ENCODE peak calls at places on chromosomes 13 and 19, in nine cellular contexts. K is H1, D is Karpas-422, G is heart left ventricle, L is mammary epithelial cell, F is astrocyte, P is pancreas, A is breast epithelium, J is GM23338. V is an unnamed sample.

GRCh38 chr13:28527629-28528028 is 32.7 kb upstream of the FLT1 start:
- DNase-seq in K (no peak), D (peak; percentile 74), G (no peak), L (no peak), F (no peak), P (no peak), A (no peak), J (no peak), V (no peak)

GRCh38 chr13:42997381-42997780 is 5.3 kb upstream of the EPSTI1 start:
- DNase-seq in K (no peak), D (no peak), G (no peak), L (no peak), F (no peak), P (no peak), A (no peak), J (no peak), V (no peak)

GRCh38 chr19:28990522-28990921 is 222.4 kb downstream of the UQCRFS1 start:
- DNase-seq in K (no peak), D (no peak), G (no peak), L (no peak), F (no peak), P (no peak), A (no peak), J (no peak), V (no peak)

GRCh38 chr13:106499905-106500304 is 35.6 kb downstream of the EFNB2 start:
- DNase-seq in K (no peak), D (peak; percentile 45), G (no peak), L (no peak), F (peak; percentile 77), P (no peak), A (no peak), J (no peak), V (no peak)

GRCh38 chr13:35140321-35140720 is 198.3 kb downstream of the NBEA start:
- DNase-seq in K (no peak), D (no peak), G (no peak), L (no peak), F (no peak), P (no peak), A (no peak), J (no peak), V (no peak)

GRCh38 chr19:43438291-43439162 is 23.8 kb downstream of the TEX101 start:
- DNase-seq in K (no peak), D (no peak), G (peak; percentile 81), L (peak; percentile 46), F (peak; percentile 50), P (no peak), A (no peak), J (no peak), V (no peak)

GRCh38 chr13:48776396-48776795 is 122.7 kb downstream of the CYSLTR2 start:
- DNase-seq in K (no peak), D (no peak), G (no peak), L (no peak), F (no peak), P (no peak), A (no peak), J (no peak), V (no peak)

GRCh38 chr13:36124236-36124822 is 6.9 kb downstream of the DCLK1 start:
- DNase-seq in K (no peak), D (no peak), G (no peak), L (no peak), F (peak; percentile 78), P (peak; percentile 37), A (peak; percentile 45), J (no peak), V (no peak)

GRCh38 chr19:46181386-46181774 is 33.3 kb downstream of the IGFL2 start:
- DNase-seq in K (no peak), D (no peak), G (no peak), L (no peak), F (peak; percentile 75), P (no peak), A (no peak), J (no peak), V (no peak)

GRCh38 chr19:46179076-46179740 is 31.2 kb downstream of the IGFL2 start:
- DNase-seq in K (no peak), D (no peak), G (no peak), L (no peak), F (no peak), P (no peak), A (no peak), J (no peak), V (no peak)

GRCh38 chr19:46176116-46176860 is 28.2 kb downstream of the IGFL2 start:
- DNase-seq in K (no peak), D (no peak), G (no peak), L (no peak), F (no peak), P (no peak), A (no peak), J (no peak), V (no peak)

GRCh38 chr19:46182476-46182875 is 34.4 kb downstream of the IGFL2 start:
- DNase-seq in K (no peak), D (no peak), G (no peak), L (no peak), F (no peak), P (no peak), A (no peak), J (no peak), V (no peak)

DNA sequence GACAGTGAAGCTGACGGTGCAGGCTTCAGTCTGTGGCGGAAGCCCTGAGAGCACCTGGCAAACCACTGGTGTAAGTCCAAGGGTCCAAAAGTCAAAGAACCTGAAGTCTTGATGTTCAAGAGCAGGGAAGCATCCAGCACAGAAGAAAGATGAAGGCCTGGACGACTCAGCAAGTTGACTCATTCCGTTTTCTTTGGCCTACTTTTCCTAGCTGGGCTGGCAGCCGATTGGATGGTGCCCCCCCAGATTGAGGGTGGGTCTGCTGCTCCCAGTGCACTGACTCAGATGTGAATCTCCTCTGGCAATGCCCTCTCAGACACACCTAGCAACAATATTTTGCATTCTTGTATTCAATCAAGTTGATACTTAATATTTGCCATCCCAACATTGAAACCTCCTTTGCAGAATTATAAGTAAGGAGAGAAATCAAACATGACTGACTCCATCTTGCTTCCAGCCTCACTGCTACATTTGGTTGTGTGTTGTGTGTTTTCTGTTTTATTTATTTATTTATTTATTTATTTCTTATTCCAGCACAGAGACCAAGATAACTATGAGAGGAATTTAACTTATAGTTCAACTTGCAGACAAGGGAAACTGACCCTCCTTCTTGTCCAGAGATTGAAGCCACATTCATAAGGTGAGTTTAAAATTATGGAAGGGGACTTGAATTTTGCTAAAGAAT is 32.8 kb downstream of the IGFL2 start:
- DNase-seq in K (no peak), D (no peak), G (no peak), L (peak; percentile 89), F (peak; percentile 78), P (no peak), A (no peak), J (no peak), V (no peak)
- H3K4me3 ChIP-seq in K (no peak overlapping the region), D (no peak overlapping the region), G (no peak overlapping the region), L (no peak overlapping the region), F (no peak overlapping the region), P (no peak overlapping the region), A (no peak overlapping the region), J (no peak overlapping the region), V (no peak overlapping the region)

DNA sequence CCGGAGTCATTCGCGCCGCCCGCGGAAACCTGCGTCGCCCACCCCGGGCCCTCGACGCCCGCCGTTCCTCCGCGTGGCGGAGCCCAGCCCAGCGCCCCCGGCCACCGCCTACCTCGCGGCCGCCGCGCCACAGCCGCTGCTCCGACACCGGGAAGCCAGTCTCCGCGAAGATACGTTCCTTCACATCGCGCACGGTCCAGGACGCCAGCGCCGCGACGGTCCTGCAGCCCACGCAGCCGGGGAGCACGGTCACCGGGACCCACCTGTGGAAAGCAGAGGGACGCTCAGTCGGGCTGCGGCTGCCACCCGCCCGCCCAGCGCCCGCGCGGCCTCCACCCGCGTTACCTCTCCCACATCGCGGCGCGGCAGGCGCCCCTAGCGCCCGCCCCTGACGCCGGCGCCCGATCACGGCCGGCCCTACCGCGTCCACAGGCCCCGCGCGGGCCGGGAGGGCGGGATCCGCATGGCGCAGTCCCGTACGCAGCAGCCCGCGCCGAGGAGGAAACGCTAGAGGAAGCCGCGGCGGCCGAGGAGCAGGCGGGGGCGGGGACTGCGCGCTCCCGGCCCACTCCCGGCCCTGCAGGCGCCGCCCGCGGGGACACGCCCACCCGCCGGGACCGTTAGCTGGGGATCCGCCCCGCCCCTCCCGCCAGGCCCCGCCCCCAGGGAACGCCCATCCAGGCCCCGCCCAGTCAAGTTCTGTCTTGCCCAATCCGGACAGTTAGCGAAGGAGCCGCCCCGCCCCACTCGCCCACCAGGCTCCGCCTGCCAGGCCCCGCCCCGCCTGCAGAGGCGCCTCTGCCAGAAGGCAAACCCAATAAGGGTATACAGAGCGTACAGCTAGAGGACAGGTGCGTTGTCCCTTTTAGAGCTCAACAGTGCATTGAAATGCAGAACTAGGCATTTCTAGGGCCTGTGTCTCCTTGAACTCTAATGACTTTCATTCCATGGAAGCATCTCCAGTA is 58.2 kb downstream of the SACS start:
- DNase-seq in K (peak; percentile 95), D (peak; percentile 98), G (peak; percentile 97), L (peak; percentile 87), F (peak; percentile 77), P (peak; percentile 95), A (peak; percentile 93), J (peak; percentile 93), V (no peak)
- H3K4me1 ChIP-seq in K (peaks cover 16% of the 10 kb centered on the region), D (peaks cover 61% of the 10 kb centered on the region), G (peaks cover 48% of the 10 kb centered on the region), L (peaks cover 33% of the 10 kb centered on the region), F (peaks cover 60% of the 10 kb centered on the region), P (no peaks in the 10 kb centered on the region), A (peaks cover 5% of the 10 kb centered on the region), J (peaks cover 23% of the 10 kb centered on the region), V (peaks cover 8% of the 10 kb centered on the region)

DNA sequence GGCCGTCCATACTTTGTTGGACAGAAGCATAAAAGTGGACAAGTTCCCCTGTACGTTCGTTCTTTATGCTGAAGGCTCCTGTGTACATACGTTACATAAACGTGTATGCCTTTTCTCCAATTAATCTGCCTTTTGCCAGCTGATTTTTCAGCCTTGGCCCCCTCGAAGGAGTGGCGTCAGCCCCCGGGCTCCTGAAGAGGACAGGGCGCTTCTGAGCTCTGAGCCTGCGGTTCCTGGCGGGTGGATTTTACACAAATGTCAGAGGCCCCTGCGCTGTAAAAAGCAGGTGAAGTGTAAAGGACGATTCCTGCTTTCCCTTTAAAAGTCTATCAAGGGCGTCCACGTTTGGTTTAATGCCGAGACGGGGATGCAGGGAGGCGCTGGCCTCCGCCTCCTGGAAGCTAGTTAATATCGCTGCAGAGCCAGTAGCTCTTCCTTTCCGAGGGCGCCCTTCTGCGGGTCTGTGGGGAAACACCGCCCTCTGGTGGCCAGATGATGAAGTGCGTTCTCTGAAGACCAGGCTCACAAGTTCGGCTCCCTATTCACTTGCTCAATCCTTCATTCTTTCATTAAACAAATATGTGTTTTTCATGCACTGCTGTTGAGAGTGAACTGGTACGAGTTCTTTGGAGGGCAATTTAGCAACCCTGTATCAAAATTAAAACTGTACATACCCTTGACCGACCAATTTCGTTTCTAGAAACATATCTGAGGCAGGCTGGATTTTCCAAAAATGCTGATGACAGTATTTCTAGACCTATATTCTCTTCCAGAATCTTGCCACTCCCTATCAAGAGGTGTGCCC is 62.0 kb downstream of the GPR12 start:
- DNase-seq in K (peak; percentile 98), D (peak; percentile 89), G (peak; percentile 66), L (peak; percentile 69), F (peak; percentile 46), P (peak; percentile 52), A (peak; percentile 73), J (peak; percentile 86), V (peak; percentile 57)
- H3K4me3 ChIP-seq in K (no peak overlapping the region), D (no peak overlapping the region), G (no peak overlapping the region), L (no peak overlapping the region), F (no peak overlapping the region), P (no peak overlapping the region), A (peak overlapping the region; percentile 15), J (peak overlapping the region; percentile 44), V (peak overlapping the region; percentile 43)

DNA sequence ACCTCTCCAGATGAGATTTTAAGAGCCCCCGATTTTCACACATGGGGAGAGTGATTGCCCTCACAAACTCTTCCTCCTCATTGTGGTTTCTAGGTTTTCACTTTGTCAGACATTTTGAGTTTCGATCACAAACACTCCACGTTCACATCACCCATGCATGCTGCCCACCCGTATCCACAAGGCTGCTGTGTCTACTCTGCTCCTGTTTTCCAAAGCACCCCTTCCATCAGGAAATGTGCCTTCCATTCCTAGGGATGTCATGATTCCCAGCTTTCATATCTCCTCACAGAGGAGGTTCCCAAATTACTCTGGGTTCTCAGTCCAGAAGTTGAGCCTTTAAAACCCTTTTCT is 45.8 kb upstream of the CEACAM21 start:
- DNase-seq in K (no peak), D (no peak), G (no peak), L (no peak), F (no peak), P (no peak), A (no peak), J (no peak), V (no peak)
- H3K4me1 ChIP-seq in K (no peaks in the 10 kb centered on the region), D (peaks cover 21% of the 10 kb centered on the region), G (peaks cover 69% of the 10 kb centered on the region), L (peaks cover 15% of the 10 kb centered on the region), F (no peaks in the 10 kb centered on the region), P (peaks cover 6% of the 10 kb centered on the region), A (peaks cover 5% of the 10 kb centered on the region), J (no peaks in the 10 kb centered on the region), V (no peaks in the 10 kb centered on the region)